ENCODE peak calls at places on chromosomes 1 and 21, in eight cellular contexts. One of them, this sample, is unnamed.

GRCh38 chr1:245654460-245655050 is 499.8 kb downstream of the KIF26B start:
- DNase-seq in NCI-H1436: no peak
- DNase-seq in EL: no peak
- DNase-seq in left kidney: no peak
- DNase-seq in ascending aorta: no peak
- DNase-seq in T-helper 9 cell: no peak
- DNase-seq in lower lobe of right lung: no peak
- DNase-seq in stimulated activated CD8-positive, alpha-beta memory T cell treated with anti-CD3 and anti-CD28 coated beads, Interleukin-4, amount 100 ng/mL, for 24 hours: no peak
- DNase-seq in this sample: no peak

GRCh38 chr1:160748877-160749269 is 9.8 kb downstream of the SLAMF7 start:
- DNase-seq in NCI-H1436: no peak
- DNase-seq in EL: peak; percentile 10
- DNase-seq in left kidney: no peak
- DNase-seq in ascending aorta: no peak
- DNase-seq in T-helper 9 cell: no peak
- DNase-seq in lower lobe of right lung: no peak
- DNase-seq in stimulated activated CD8-positive, alpha-beta memory T cell treated with anti-CD3 and anti-CD28 coated beads, Interleukin-4, amount 100 ng/mL, for 24 hours: no peak
- DNase-seq in this sample: no peak

GRCh38 chr1:219660666-219661463 is 48.0 kb upstream of the ZC3H11B start:
- DNase-seq in NCI-H1436: no peak
- DNase-seq in EL: peak; percentile 78
- DNase-seq in left kidney: peak; percentile 98
- DNase-seq in ascending aorta: peak; percentile 25
- DNase-seq in T-helper 9 cell: no peak
- DNase-seq in lower lobe of right lung: peak; percentile 86
- DNase-seq in stimulated activated CD8-positive, alpha-beta memory T cell treated with anti-CD3 and anti-CD28 coated beads, Interleukin-4, amount 100 ng/mL, for 24 hours: no peak
- DNase-seq in this sample: no peak

GRCh38 chr1:178052650-178053461 is 41.0 kb upstream of the RASAL2 start:
- DNase-seq in NCI-H1436: no peak
- DNase-seq in EL: no peak
- DNase-seq in left kidney: peak; percentile 51
- DNase-seq in ascending aorta: no peak
- DNase-seq in T-helper 9 cell: no peak
- DNase-seq in lower lobe of right lung: no peak
- DNase-seq in stimulated activated CD8-positive, alpha-beta memory T cell treated with anti-CD3 and anti-CD28 coated beads, Interleukin-4, amount 100 ng/mL, for 24 hours: no peak
- DNase-seq in this sample: no peak

GRCh38 chr1:190588424-190588823 is 110.8 kb upstream of the BRINP3 start:
- DNase-seq in NCI-H1436: no peak
- DNase-seq in EL: no peak
- DNase-seq in left kidney: no peak
- DNase-seq in ascending aorta: no peak
- DNase-seq in T-helper 9 cell: no peak
- DNase-seq in lower lobe of right lung: no peak
- DNase-seq in stimulated activated CD8-positive, alpha-beta memory T cell treated with anti-CD3 and anti-CD28 coated beads, Interleukin-4, amount 100 ng/mL, for 24 hours: no peak
- DNase-seq in this sample: no peak

GRCh38 chr1:178645157-178645825 is 79.8 kb upstream of the RALGPS2 start:
- DNase-seq in NCI-H1436: peak; percentile 66
- DNase-seq in EL: peak; percentile 14
- DNase-seq in left kidney: peak; percentile 85
- DNase-seq in ascending aorta: no peak
- DNase-seq in T-helper 9 cell: no peak
- DNase-seq in lower lobe of right lung: no peak
- DNase-seq in stimulated activated CD8-positive, alpha-beta memory T cell treated with anti-CD3 and anti-CD28 coated beads, Interleukin-4, amount 100 ng/mL, for 24 hours: no peak
- DNase-seq in this sample: no peak

GRCh38 chr1:16906873-16907272 is 11.1 kb downstream of the RNU1-2 start:
- DNase-seq in NCI-H1436: no peak
- DNase-seq in EL: no peak
- DNase-seq in left kidney: no peak
- DNase-seq in ascending aorta: no peak
- DNase-seq in T-helper 9 cell: no peak
- DNase-seq in lower lobe of right lung: no peak
- DNase-seq in stimulated activated CD8-positive, alpha-beta memory T cell treated with anti-CD3 and anti-CD28 coated beads, Interleukin-4, amount 100 ng/mL, for 24 hours: no peak
- DNase-seq in this sample: no peak

GRCh38 chr1:31482478-31483011 is 69.5 kb downstream of the SERINC2 start:
- DNase-seq in NCI-H1436: no peak
- DNase-seq in EL: no peak
- DNase-seq in left kidney: no peak
- DNase-seq in ascending aorta: no peak
- DNase-seq in T-helper 9 cell: no peak
- DNase-seq in lower lobe of right lung: no peak
- DNase-seq in stimulated activated CD8-positive, alpha-beta memory T cell treated with anti-CD3 and anti-CD28 coated beads, Interleukin-4, amount 100 ng/mL, for 24 hours: no peak
- DNase-seq in this sample: no peak

GRCh38 chr1:93614550-93615200 is 67.0 kb downstream of the BCAR3 start:
- DNase-seq in NCI-H1436: no peak
- DNase-seq in EL: no peak
- DNase-seq in left kidney: no peak
- DNase-seq in ascending aorta: no peak
- DNase-seq in T-helper 9 cell: no peak
- DNase-seq in lower lobe of right lung: no peak
- DNase-seq in stimulated activated CD8-positive, alpha-beta memory T cell treated with anti-CD3 and anti-CD28 coated beads, Interleukin-4, amount 100 ng/mL, for 24 hours: no peak
- DNase-seq in this sample: no peak

GRCh38 chr1:221162352-221162751 is 283.1 kb downstream of the HLX start:
- DNase-seq in NCI-H1436: no peak
- DNase-seq in EL: no peak
- DNase-seq in left kidney: no peak
- DNase-seq in ascending aorta: no peak
- DNase-seq in T-helper 9 cell: no peak
- DNase-seq in lower lobe of right lung: no peak
- DNase-seq in stimulated activated CD8-positive, alpha-beta memory T cell treated with anti-CD3 and anti-CD28 coated beads, Interleukin-4, amount 100 ng/mL, for 24 hours: no peak
- DNase-seq in this sample: no peak

GRCh38 chr1:74908797-74909196 is 175.8 kb downstream of the TYW3 start:
- DNase-seq in NCI-H1436: no peak
- DNase-seq in EL: no peak
- DNase-seq in left kidney: no peak
- DNase-seq in ascending aorta: no peak
- DNase-seq in T-helper 9 cell: no peak
- DNase-seq in lower lobe of right lung: no peak
- DNase-seq in stimulated activated CD8-positive, alpha-beta memory T cell treated with anti-CD3 and anti-CD28 coated beads, Interleukin-4, amount 100 ng/mL, for 24 hours: no peak
- DNase-seq in this sample: no peak

GRCh38 chr1:107140703-107141490 is at the start of gene NTNG1:
- DNase-seq in NCI-H1436: no peak
- DNase-seq in EL: peak; percentile 42
- DNase-seq in left kidney: peak; percentile 48
- DNase-seq in ascending aorta: no peak
- DNase-seq in T-helper 9 cell: no peak
- DNase-seq in lower lobe of right lung: no peak
- DNase-seq in stimulated activated CD8-positive, alpha-beta memory T cell treated with anti-CD3 and anti-CD28 coated beads, Interleukin-4, amount 100 ng/mL, for 24 hours: no peak
- DNase-seq in this sample: no peak

GRCh38 chr1:159941867-159942560 is 3.4 kb downstream of the IGSF9 start:
- DNase-seq in NCI-H1436: peak; percentile 96
- DNase-seq in EL: no peak
- DNase-seq in left kidney: no peak
- DNase-seq in ascending aorta: peak; percentile 3
- DNase-seq in T-helper 9 cell: no peak
- DNase-seq in lower lobe of right lung: no peak
- DNase-seq in stimulated activated CD8-positive, alpha-beta memory T cell treated with anti-CD3 and anti-CD28 coated beads, Interleukin-4, amount 100 ng/mL, for 24 hours: no peak
- DNase-seq in this sample: no peak

GRCh38 chr1:224791362-224791941 is 138.0 kb upstream of the DNAH14 start:
- DNase-seq in NCI-H1436: no peak
- DNase-seq in EL: no peak
- DNase-seq in left kidney: no peak
- DNase-seq in ascending aorta: no peak
- DNase-seq in T-helper 9 cell: no peak
- DNase-seq in lower lobe of right lung: no peak
- DNase-seq in stimulated activated CD8-positive, alpha-beta memory T cell treated with anti-CD3 and anti-CD28 coated beads, Interleukin-4, amount 100 ng/mL, for 24 hours: no peak
- DNase-seq in this sample: no peak

GRCh38 chr1:241591317-241591716 is 48.9 kb downstream of the CHML start:
- DNase-seq in NCI-H1436: no peak
- DNase-seq in EL: peak; percentile 92
- DNase-seq in left kidney: peak; percentile 22
- DNase-seq in ascending aorta: no peak
- DNase-seq in T-helper 9 cell: no peak
- DNase-seq in lower lobe of right lung: no peak
- DNase-seq in stimulated activated CD8-positive, alpha-beta memory T cell treated with anti-CD3 and anti-CD28 coated beads, Interleukin-4, amount 100 ng/mL, for 24 hours: no peak
- DNase-seq in this sample: no peak

GRCh38 chr1:102550729-102551384 is 554.1 kb upstream of the OLFM3 start:
- DNase-seq in NCI-H1436: no peak
- DNase-seq in EL: peak; percentile 52
- DNase-seq in left kidney: peak; percentile 7
- DNase-seq in ascending aorta: no peak
- DNase-seq in T-helper 9 cell: no peak
- DNase-seq in lower lobe of right lung: no peak
- DNase-seq in stimulated activated CD8-positive, alpha-beta memory T cell treated with anti-CD3 and anti-CD28 coated beads, Interleukin-4, amount 100 ng/mL, for 24 hours: no peak
- DNase-seq in this sample: no peak

GRCh38 chr21:35170244-35170756 is 121.2 kb upstream of the RUNX1 start:
- DNase-seq in NCI-H1436: no peak
- DNase-seq in EL: no peak
- DNase-seq in left kidney: peak; percentile 68
- DNase-seq in ascending aorta: no peak
- DNase-seq in T-helper 9 cell: no peak
- DNase-seq in lower lobe of right lung: no peak
- DNase-seq in stimulated activated CD8-positive, alpha-beta memory T cell treated with anti-CD3 and anti-CD28 coated beads, Interleukin-4, amount 100 ng/mL, for 24 hours: no peak
- DNase-seq in this sample: no peak

GRCh38 chr1:235617140-235617539 is 32.4 kb downstream of the GNG4 start:
- DNase-seq in NCI-H1436: no peak
- DNase-seq in EL: no peak
- DNase-seq in left kidney: no peak
- DNase-seq in ascending aorta: no peak
- DNase-seq in T-helper 9 cell: no peak
- DNase-seq in lower lobe of right lung: no peak
- DNase-seq in stimulated activated CD8-positive, alpha-beta memory T cell treated with anti-CD3 and anti-CD28 coated beads, Interleukin-4, amount 100 ng/mL, for 24 hours: no peak
- DNase-seq in this sample: no peak

GRCh38 chr1:234608026-234608719 is 1.8 kb downstream of the IRF2BP2 start:
- DNase-seq in NCI-H1436: peak; percentile 51
- DNase-seq in EL: peak; percentile 94
- DNase-seq in left kidney: peak; percentile 84
- DNase-seq in ascending aorta: peak; percentile 74
- DNase-seq in T-helper 9 cell: peak; percentile 70
- DNase-seq in lower lobe of right lung: peak; percentile 85
- DNase-seq in stimulated activated CD8-positive, alpha-beta memory T cell treated with anti-CD3 and anti-CD28 coated beads, Interleukin-4, amount 100 ng/mL, for 24 hours: peak; percentile 51
- DNase-seq in this sample: no peak

GRCh38 chr1:212107481-212107880 is 71.9 kb downstream of the DTL start:
- DNase-seq in NCI-H1436: no peak
- DNase-seq in EL: no peak
- DNase-seq in left kidney: no peak
- DNase-seq in ascending aorta: no peak
- DNase-seq in T-helper 9 cell: no peak
- DNase-seq in lower lobe of right lung: no peak
- DNase-seq in stimulated activated CD8-positive, alpha-beta memory T cell treated with anti-CD3 and anti-CD28 coated beads, Interleukin-4, amount 100 ng/mL, for 24 hours: no peak
- DNase-seq in this sample: no peak

GRCh38 chr1:159594581-159594980 is 7.0 kb downstream of the APCS start:
- DNase-seq in NCI-H1436: no peak
- DNase-seq in EL: peak; percentile 71
- DNase-seq in left kidney: no peak
- DNase-seq in ascending aorta: no peak
- DNase-seq in T-helper 9 cell: no peak
- DNase-seq in lower lobe of right lung: no peak
- DNase-seq in stimulated activated CD8-positive, alpha-beta memory T cell treated with anti-CD3 and anti-CD28 coated beads, Interleukin-4, amount 100 ng/mL, for 24 hours: no peak
- DNase-seq in this sample: no peak

GRCh38 chr1:14017531-14017961 is 317.6 kb downstream of the PRDM2 start:
- DNase-seq in NCI-H1436: no peak
- DNase-seq in EL: no peak
- DNase-seq in left kidney: peak; percentile 82
- DNase-seq in ascending aorta: no peak
- DNase-seq in T-helper 9 cell: no peak
- DNase-seq in lower lobe of right lung: no peak
- DNase-seq in stimulated activated CD8-positive, alpha-beta memory T cell treated with anti-CD3 and anti-CD28 coated beads, Interleukin-4, amount 100 ng/mL, for 24 hours: no peak
- DNase-seq in this sample: no peak

GRCh38 chr1:51899022-51899421 is 20.5 kb upstream of the NRDC start:
- DNase-seq in NCI-H1436: no peak
- DNase-seq in EL: no peak
- DNase-seq in left kidney: no peak
- DNase-seq in ascending aorta: no peak
- DNase-seq in T-helper 9 cell: no peak
- DNase-seq in lower lobe of right lung: no peak
- DNase-seq in stimulated activated CD8-positive, alpha-beta memory T cell treated with anti-CD3 and anti-CD28 coated beads, Interleukin-4, amount 100 ng/mL, for 24 hours: no peak
- DNase-seq in this sample: no peak

GRCh38 chr21:45590246-45590725 is 48.0 kb upstream of the SLC19A1 start:
- DNase-seq in NCI-H1436: no peak
- DNase-seq in EL: peak; percentile 18
- DNase-seq in left kidney: peak; percentile 76
- DNase-seq in ascending aorta: no peak
- DNase-seq in T-helper 9 cell: peak; percentile 81
- DNase-seq in lower lobe of right lung: peak; percentile 79
- DNase-seq in stimulated activated CD8-positive, alpha-beta memory T cell treated with anti-CD3 and anti-CD28 coated beads, Interleukin-4, amount 100 ng/mL, for 24 hours: peak; percentile 47
- DNase-seq in this sample: peak; percentile 95

GRCh38 chr1:226108935-226109828 is 46.7 kb downstream of the H3-3A start:
- DNase-seq in NCI-H1436: no peak
- DNase-seq in EL: peak; percentile 42
- DNase-seq in left kidney: peak; percentile 41
- DNase-seq in ascending aorta: no peak
- DNase-seq in T-helper 9 cell: no peak
- DNase-seq in lower lobe of right lung: no peak
- DNase-seq in stimulated activated CD8-positive, alpha-beta memory T cell treated with anti-CD3 and anti-CD28 coated beads, Interleukin-4, amount 100 ng/mL, for 24 hours: no peak
- DNase-seq in this sample: no peak

GRCh38 chr1:198671136-198671535 is 32.3 kb downstream of the PTPRC start:
- DNase-seq in NCI-H1436: no peak
- DNase-seq in EL: no peak
- DNase-seq in left kidney: peak; percentile 69
- DNase-seq in ascending aorta: no peak
- DNase-seq in T-helper 9 cell: no peak
- DNase-seq in lower lobe of right lung: no peak
- DNase-seq in stimulated activated CD8-positive, alpha-beta memory T cell treated with anti-CD3 and anti-CD28 coated beads, Interleukin-4, amount 100 ng/mL, for 24 hours: no peak
- DNase-seq in this sample: no peak

GRCh38 chr1:109640285-109640865 is 15.5 kb upstream of the GSTM4 start:
- DNase-seq in NCI-H1436: peak; percentile 68
- DNase-seq in EL: peak; percentile 71
- DNase-seq in left kidney: peak; percentile 80
- DNase-seq in ascending aorta: no peak
- DNase-seq in T-helper 9 cell: peak; percentile 93
- DNase-seq in lower lobe of right lung: peak; percentile 89
- DNase-seq in stimulated activated CD8-positive, alpha-beta memory T cell treated with anti-CD3 and anti-CD28 coated beads, Interleukin-4, amount 100 ng/mL, for 24 hours: peak; percentile 89
- DNase-seq in this sample: no peak

GRCh38 chr1:209583408-209583807 is at the start of gene CAMK1G:
- DNase-seq in NCI-H1436: peak; percentile 21
- DNase-seq in EL: peak; percentile 83
- DNase-seq in left kidney: peak; percentile 94
- DNase-seq in ascending aorta: no peak
- DNase-seq in T-helper 9 cell: no peak
- DNase-seq in lower lobe of right lung: no peak
- DNase-seq in stimulated activated CD8-positive, alpha-beta memory T cell treated with anti-CD3 and anti-CD28 coated beads, Interleukin-4, amount 100 ng/mL, for 24 hours: no peak
- DNase-seq in this sample: no peak

GRCh38 chr1:209516771-209517471 is 66.6 kb upstream of the CAMK1G start:
- DNase-seq in NCI-H1436: no peak
- DNase-seq in EL: no peak
- DNase-seq in left kidney: no peak
- DNase-seq in ascending aorta: no peak
- DNase-seq in T-helper 9 cell: no peak
- DNase-seq in lower lobe of right lung: no peak
- DNase-seq in stimulated activated CD8-positive, alpha-beta memory T cell treated with anti-CD3 and anti-CD28 coated beads, Interleukin-4, amount 100 ng/mL, for 24 hours: no peak
- DNase-seq in this sample: no peak

GRCh38 chr1:30656171-30656940 is 67.0 kb downstream of the MATN1 start:
- DNase-seq in NCI-H1436: no peak
- DNase-seq in EL: no peak
- DNase-seq in left kidney: no peak
- DNase-seq in ascending aorta: no peak
- DNase-seq in T-helper 9 cell: no peak
- DNase-seq in lower lobe of right lung: no peak
- DNase-seq in stimulated activated CD8-positive, alpha-beta memory T cell treated with anti-CD3 and anti-CD28 coated beads, Interleukin-4, amount 100 ng/mL, for 24 hours: no peak
- DNase-seq in this sample: no peak

GRCh38 chr1:183227963-183228649 is 42.0 kb downstream of the LAMC2 start:
- DNase-seq in NCI-H1436: peak; percentile 28
- DNase-seq in EL: peak; percentile 54
- DNase-seq in left kidney: peak; percentile 85
- DNase-seq in ascending aorta: no peak
- DNase-seq in T-helper 9 cell: no peak
- DNase-seq in lower lobe of right lung: no peak
- DNase-seq in stimulated activated CD8-positive, alpha-beta memory T cell treated with anti-CD3 and anti-CD28 coated beads, Interleukin-4, amount 100 ng/mL, for 24 hours: peak; percentile 3
- DNase-seq in this sample: peak; percentile 37

GRCh38 chr1:205447457-205448415 is 8.1 kb downstream of the BLACAT1 start:
- DNase-seq in NCI-H1436: no peak
- DNase-seq in EL: peak; percentile 66
- DNase-seq in left kidney: peak; percentile 59
- DNase-seq in ascending aorta: no peak
- DNase-seq in T-helper 9 cell: no peak
- DNase-seq in lower lobe of right lung: no peak
- DNase-seq in stimulated activated CD8-positive, alpha-beta memory T cell treated with anti-CD3 and anti-CD28 coated beads, Interleukin-4, amount 100 ng/mL, for 24 hours: no peak
- DNase-seq in this sample: no peak

GRCh38 chr1:54953846-54954245 is 26.6 kb upstream of the TMEM61 start:
- DNase-seq in NCI-H1436: no peak
- DNase-seq in EL: no peak
- DNase-seq in left kidney: no peak
- DNase-seq in ascending aorta: no peak
- DNase-seq in T-helper 9 cell: no peak
- DNase-seq in lower lobe of right lung: no peak
- DNase-seq in stimulated activated CD8-positive, alpha-beta memory T cell treated with anti-CD3 and anti-CD28 coated beads, Interleukin-4, amount 100 ng/mL, for 24 hours: no peak
- DNase-seq in this sample: no peak

GRCh38 chr1:115536279-115536816 is 105.4 kb upstream of the VANGL1 start:
- DNase-seq in NCI-H1436: no peak
- DNase-seq in EL: no peak
- DNase-seq in left kidney: no peak
- DNase-seq in ascending aorta: no peak
- DNase-seq in T-helper 9 cell: no peak
- DNase-seq in lower lobe of right lung: no peak
- DNase-seq in stimulated activated CD8-positive, alpha-beta memory T cell treated with anti-CD3 and anti-CD28 coated beads, Interleukin-4, amount 100 ng/mL, for 24 hours: no peak
- DNase-seq in this sample: no peak

This sample was measured in GM12891.